ENCODE peak calls at places on chromosomes 13 and 19, in six cellular contexts. One of them, this sample, is unnamed.

GRCh38 chr13:113748101-113748861 is 10.7 kb upstream of the TMEM255B start:
- DNase-seq in activated T-helper 1 cell treated with Interleukin-2 at 50 U/mL for 16 hours: no peak
- DNase-seq in left ventricle myocardium superior: peak
- DNase-seq in activated CD4-positive, alpha-beta T cell treated with anti-CD3 and anti-CD28 coated beads, Interleukin-2, amount 50 U/mL, for 48 hours: no peak
- DNase-seq in ovary: no peak
- DNase-seq in activated T-helper 2 cell treated with anti-CD3 and anti-CD28 coated beads, Interferon-gamma antibody, Interleukin-2, Interleukin-4, amounts not matched to agents 10 μg/mL and 5 μg/mL and 100 μg/mL, durations not matched to agents 14 hours and 24 hours and 36 hours: no peak
- DNase-seq in this sample: no peak

GRCh38 chr13:76828316-76828741 is 57.9 kb downstream of the KCTD12 start:
- DNase-seq in activated T-helper 2 cell treated with anti-CD3 and anti-CD28 coated beads, Interferon-gamma antibody, Interleukin-2, Interleukin-4, amounts not matched to agents 10 μg/mL and 5 μg/mL and 100 μg/mL, durations not matched to agents 14 hours and 24 hours and 36 hours: no peak
- DNase-seq in ovary: no peak
- DNase-seq in activated CD4-positive, alpha-beta T cell treated with anti-CD3 and anti-CD28 coated beads, Interleukin-2, amount 50 U/mL, for 48 hours: peak
- DNase-seq in left ventricle myocardium superior: no peak
- DNase-seq in activated T-helper 1 cell treated with Interleukin-2 at 50 U/mL for 16 hours: no peak
- DNase-seq in this sample: no peak

GRCh38 chr13:59475911-59476310 is 687.8 kb downstream of the DIAPH3 start:
- DNase-seq in activated CD4-positive, alpha-beta T cell treated with anti-CD3 and anti-CD28 coated beads, Interleukin-2, amount 50 U/mL, for 48 hours: no peak
- DNase-seq in activated T-helper 1 cell treated with Interleukin-2 at 50 U/mL for 16 hours: no peak
- DNase-seq in activated T-helper 2 cell treated with anti-CD3 and anti-CD28 coated beads, Interferon-gamma antibody, Interleukin-2, Interleukin-4, amounts not matched to agents 10 μg/mL and 5 μg/mL and 100 μg/mL, durations not matched to agents 14 hours and 24 hours and 36 hours: no peak
- DNase-seq in ovary: no peak
- DNase-seq in left ventricle myocardium superior: no peak
- DNase-seq in this sample: no peak

GRCh38 chr19:42095814-42096230 is 19.9 kb downstream of the ZNF574 start:
- DNase-seq in activated T-helper 2 cell treated with anti-CD3 and anti-CD28 coated beads, Interferon-gamma antibody, Interleukin-2, Interleukin-4, amounts not matched to agents 10 μg/mL and 5 μg/mL and 100 μg/mL, durations not matched to agents 14 hours and 24 hours and 36 hours: no peak
- DNase-seq in ovary: no peak
- DNase-seq in activated T-helper 1 cell treated with Interleukin-2 at 50 U/mL for 16 hours: no peak
- DNase-seq in left ventricle myocardium superior: no peak
- DNase-seq in activated CD4-positive, alpha-beta T cell treated with anti-CD3 and anti-CD28 coated beads, Interleukin-2, amount 50 U/mL, for 48 hours: peak
- DNase-seq in this sample: no peak

GRCh38 chr13:20997301-20998061 is 63.9 kb downstream of the LATS2 start:
- DNase-seq in activated T-helper 2 cell treated with anti-CD3 and anti-CD28 coated beads, Interferon-gamma antibody, Interleukin-2, Interleukin-4, amounts not matched to agents 10 μg/mL and 5 μg/mL and 100 μg/mL, durations not matched to agents 14 hours and 24 hours and 36 hours: no peak
- DNase-seq in ovary: no peak
- DNase-seq in activated T-helper 1 cell treated with Interleukin-2 at 50 U/mL for 16 hours: no peak
- DNase-seq in left ventricle myocardium superior: peak
- DNase-seq in activated CD4-positive, alpha-beta T cell treated with anti-CD3 and anti-CD28 coated beads, Interleukin-2, amount 50 U/mL, for 48 hours: no peak
- DNase-seq in this sample: no peak

GRCh38 chr13:111006508-111007031 is 91.7 kb upstream of the ANKRD10 start:
- DNase-seq in left ventricle myocardium superior: peak
- DNase-seq in activated T-helper 1 cell treated with Interleukin-2 at 50 U/mL for 16 hours: no peak
- DNase-seq in activated T-helper 2 cell treated with anti-CD3 and anti-CD28 coated beads, Interferon-gamma antibody, Interleukin-2, Interleukin-4, amounts not matched to agents 10 μg/mL and 5 μg/mL and 100 μg/mL, durations not matched to agents 14 hours and 24 hours and 36 hours: no peak
- DNase-seq in activated CD4-positive, alpha-beta T cell treated with anti-CD3 and anti-CD28 coated beads, Interleukin-2, amount 50 U/mL, for 48 hours: no peak
- DNase-seq in ovary: peak
- DNase-seq in this sample: peak

GRCh38 chr19:7869910-7870511 is 4.2 kb downstream of the PRR36 start:
- DNase-seq in activated CD4-positive, alpha-beta T cell treated with anti-CD3 and anti-CD28 coated beads, Interleukin-2, amount 50 U/mL, for 48 hours: peak
- DNase-seq in activated T-helper 2 cell treated with anti-CD3 and anti-CD28 coated beads, Interferon-gamma antibody, Interleukin-2, Interleukin-4, amounts not matched to agents 10 μg/mL and 5 μg/mL and 100 μg/mL, durations not matched to agents 14 hours and 24 hours and 36 hours: peak
- DNase-seq in left ventricle myocardium superior: peak
- DNase-seq in activated T-helper 1 cell treated with Interleukin-2 at 50 U/mL for 16 hours: no peak
- DNase-seq in ovary: peak
- DNase-seq in this sample: peak

GRCh38 chr19:16051254-16052025 is 24.9 kb upstream of the TPM4 start:
- DNase-seq in activated T-helper 2 cell treated with anti-CD3 and anti-CD28 coated beads, Interferon-gamma antibody, Interleukin-2, Interleukin-4, amounts not matched to agents 10 μg/mL and 5 μg/mL and 100 μg/mL, durations not matched to agents 14 hours and 24 hours and 36 hours: peak
- DNase-seq in left ventricle myocardium superior: no peak
- DNase-seq in ovary: no peak
- DNase-seq in activated CD4-positive, alpha-beta T cell treated with anti-CD3 and anti-CD28 coated beads, Interleukin-2, amount 50 U/mL, for 48 hours: peak
- DNase-seq in activated T-helper 1 cell treated with Interleukin-2 at 50 U/mL for 16 hours: peak
- DNase-seq in this sample: peak

GRCh38 chr19:50481351-50482149 is 4.9 kb upstream of the GARIN5A start:
- DNase-seq in left ventricle myocardium superior: peak
- DNase-seq in activated CD4-positive, alpha-beta T cell treated with anti-CD3 and anti-CD28 coated beads, Interleukin-2, amount 50 U/mL, for 48 hours: no peak
- DNase-seq in activated T-helper 1 cell treated with Interleukin-2 at 50 U/mL for 16 hours: no peak
- DNase-seq in activated T-helper 2 cell treated with anti-CD3 and anti-CD28 coated beads, Interferon-gamma antibody, Interleukin-2, Interleukin-4, amounts not matched to agents 10 μg/mL and 5 μg/mL and 100 μg/mL, durations not matched to agents 14 hours and 24 hours and 36 hours: no peak
- DNase-seq in ovary: no peak
- DNase-seq in this sample: no peak

GRCh38 chr13:61192826-61193225 is 222.8 kb downstream of the PCDH20 start:
- DNase-seq in activated CD4-positive, alpha-beta T cell treated with anti-CD3 and anti-CD28 coated beads, Interleukin-2, amount 50 U/mL, for 48 hours: no peak
- DNase-seq in activated T-helper 1 cell treated with Interleukin-2 at 50 U/mL for 16 hours: no peak
- DNase-seq in left ventricle myocardium superior: no peak
- DNase-seq in activated T-helper 2 cell treated with anti-CD3 and anti-CD28 coated beads, Interferon-gamma antibody, Interleukin-2, Interleukin-4, amounts not matched to agents 10 μg/mL and 5 μg/mL and 100 μg/mL, durations not matched to agents 14 hours and 24 hours and 36 hours: no peak
- DNase-seq in ovary: no peak
- DNase-seq in this sample: no peak

GRCh38 chr19:1370579-1371361 is 12.9 kb upstream of the NDUFS7 start:
- DNase-seq in activated T-helper 2 cell treated with anti-CD3 and anti-CD28 coated beads, Interferon-gamma antibody, Interleukin-2, Interleukin-4, amounts not matched to agents 10 μg/mL and 5 μg/mL and 100 μg/mL, durations not matched to agents 14 hours and 24 hours and 36 hours: no peak
- DNase-seq in left ventricle myocardium superior: no peak
- DNase-seq in activated T-helper 1 cell treated with Interleukin-2 at 50 U/mL for 16 hours: no peak
- DNase-seq in activated CD4-positive, alpha-beta T cell treated with anti-CD3 and anti-CD28 coated beads, Interleukin-2, amount 50 U/mL, for 48 hours: no peak
- DNase-seq in ovary: no peak
- DNase-seq in this sample: no peak

GRCh38 chr19:3163230-3163886 is 15.2 kb upstream of the S1PR4 start:
- DNase-seq in left ventricle myocardium superior: peak
- DNase-seq in activated CD4-positive, alpha-beta T cell treated with anti-CD3 and anti-CD28 coated beads, Interleukin-2, amount 50 U/mL, for 48 hours: peak
- DNase-seq in activated T-helper 2 cell treated with anti-CD3 and anti-CD28 coated beads, Interferon-gamma antibody, Interleukin-2, Interleukin-4, amounts not matched to agents 10 μg/mL and 5 μg/mL and 100 μg/mL, durations not matched to agents 14 hours and 24 hours and 36 hours: peak
- DNase-seq in ovary: peak
- DNase-seq in activated T-helper 1 cell treated with Interleukin-2 at 50 U/mL for 16 hours: peak
- DNase-seq in this sample: peak

GRCh38 chr13:20231839-20232555 is at the start of gene GJB6:
- DNase-seq in activated T-helper 2 cell treated with anti-CD3 and anti-CD28 coated beads, Interferon-gamma antibody, Interleukin-2, Interleukin-4, amounts not matched to agents 10 μg/mL and 5 μg/mL and 100 μg/mL, durations not matched to agents 14 hours and 24 hours and 36 hours: no peak
- DNase-seq in activated CD4-positive, alpha-beta T cell treated with anti-CD3 and anti-CD28 coated beads, Interleukin-2, amount 50 U/mL, for 48 hours: peak
- DNase-seq in left ventricle myocardium superior: peak
- DNase-seq in ovary: no peak
- DNase-seq in activated T-helper 1 cell treated with Interleukin-2 at 50 U/mL for 16 hours: no peak
- DNase-seq in this sample: no peak

GRCh38 chr19:41694831-41695635 is 7.0 kb upstream of the CEACAM7 start:
- DNase-seq in activated T-helper 1 cell treated with Interleukin-2 at 50 U/mL for 16 hours: no peak
- DNase-seq in activated T-helper 2 cell treated with anti-CD3 and anti-CD28 coated beads, Interferon-gamma antibody, Interleukin-2, Interleukin-4, amounts not matched to agents 10 μg/mL and 5 μg/mL and 100 μg/mL, durations not matched to agents 14 hours and 24 hours and 36 hours: no peak
- DNase-seq in ovary: no peak
- DNase-seq in activated CD4-positive, alpha-beta T cell treated with anti-CD3 and anti-CD28 coated beads, Interleukin-2, amount 50 U/mL, for 48 hours: no peak
- DNase-seq in left ventricle myocardium superior: no peak
- DNase-seq in this sample: no peak

GRCh38 chr19:34193876-34194275 is 21.6 kb downstream of the LSM14A start:
- DNase-seq in activated T-helper 1 cell treated with Interleukin-2 at 50 U/mL for 16 hours: no peak
- DNase-seq in activated CD4-positive, alpha-beta T cell treated with anti-CD3 and anti-CD28 coated beads, Interleukin-2, amount 50 U/mL, for 48 hours: no peak
- DNase-seq in left ventricle myocardium superior: no peak
- DNase-seq in ovary: no peak
- DNase-seq in activated T-helper 2 cell treated with anti-CD3 and anti-CD28 coated beads, Interferon-gamma antibody, Interleukin-2, Interleukin-4, amounts not matched to agents 10 μg/mL and 5 μg/mL and 100 μg/mL, durations not matched to agents 14 hours and 24 hours and 36 hours: no peak
- DNase-seq in this sample: no peak

GRCh38 chr19:19120308-19121156 is 17.7 kb downstream of the TMEM161A start:
- DNase-seq in activated T-helper 2 cell treated with anti-CD3 and anti-CD28 coated beads, Interferon-gamma antibody, Interleukin-2, Interleukin-4, amounts not matched to agents 10 μg/mL and 5 μg/mL and 100 μg/mL, durations not matched to agents 14 hours and 24 hours and 36 hours: peak
- DNase-seq in activated CD4-positive, alpha-beta T cell treated with anti-CD3 and anti-CD28 coated beads, Interleukin-2, amount 50 U/mL, for 48 hours: peak
- DNase-seq in ovary: peak
- DNase-seq in activated T-helper 1 cell treated with Interleukin-2 at 50 U/mL for 16 hours: no peak
- DNase-seq in left ventricle myocardium superior: no peak
- DNase-seq in this sample: no peak

GRCh38 chr13:86907116-86907515 is 764.1 kb upstream of the SLITRK5 start:
- DNase-seq in activated T-helper 2 cell treated with anti-CD3 and anti-CD28 coated beads, Interferon-gamma antibody, Interleukin-2, Interleukin-4, amounts not matched to agents 10 μg/mL and 5 μg/mL and 100 μg/mL, durations not matched to agents 14 hours and 24 hours and 36 hours: no peak
- DNase-seq in activated CD4-positive, alpha-beta T cell treated with anti-CD3 and anti-CD28 coated beads, Interleukin-2, amount 50 U/mL, for 48 hours: no peak
- DNase-seq in ovary: no peak
- DNase-seq in left ventricle myocardium superior: no peak
- DNase-seq in activated T-helper 1 cell treated with Interleukin-2 at 50 U/mL for 16 hours: no peak
- DNase-seq in this sample: no peak

GRCh38 chr19:343941-344624 is 513 bp downstream of the MIER2 start:
- DNase-seq in activated T-helper 1 cell treated with Interleukin-2 at 50 U/mL for 16 hours: peak
- DNase-seq in left ventricle myocardium superior: peak
- DNase-seq in activated CD4-positive, alpha-beta T cell treated with anti-CD3 and anti-CD28 coated beads, Interleukin-2, amount 50 U/mL, for 48 hours: peak
- DNase-seq in ovary: no peak
- DNase-seq in activated T-helper 2 cell treated with anti-CD3 and anti-CD28 coated beads, Interferon-gamma antibody, Interleukin-2, Interleukin-4, amounts not matched to agents 10 μg/mL and 5 μg/mL and 100 μg/mL, durations not matched to agents 14 hours and 24 hours and 36 hours: no peak
- DNase-seq in this sample: no peak

GRCh38 chr19:55096061-55096701 is 20.5 kb downstream of the EPS8L1 start:
- DNase-seq in activated T-helper 1 cell treated with Interleukin-2 at 50 U/mL for 16 hours: no peak
- DNase-seq in left ventricle myocardium superior: no peak
- DNase-seq in ovary: no peak
- DNase-seq in activated CD4-positive, alpha-beta T cell treated with anti-CD3 and anti-CD28 coated beads, Interleukin-2, amount 50 U/mL, for 48 hours: no peak
- DNase-seq in activated T-helper 2 cell treated with anti-CD3 and anti-CD28 coated beads, Interferon-gamma antibody, Interleukin-2, Interleukin-4, amounts not matched to agents 10 μg/mL and 5 μg/mL and 100 μg/mL, durations not matched to agents 14 hours and 24 hours and 36 hours: no peak
- DNase-seq in this sample: no peak

This sample was measured in G401.